ENCODE peak calls at places on chromosomes 7 and 10, in six cellular contexts. M, X, Q, P, U and O are unnamed samples.

GRCh38 chr7:14321947-14322346 is 332.5 kb upstream of the ETV1 start:
- DNase-seq in X (no peak), M (no peak), P (no peak), U (no peak), Q (no peak), O (no peak)

GRCh38 chr7:100583132-100584045 is 2.5 kb downstream of the LRCH4 start:
- DNase-seq in M (no peak), P (no peak), X (peak), Q (no peak), U (no peak), O (peak)

GRCh38 chr10:70744617-70745138 is 40.5 kb downstream of the TBATA start:
- DNase-seq in U (no peak), Q (no peak), X (no peak), M (no peak), P (no peak), O (no peak)

GRCh38 chr10:84539244-84539643 is 210.9 kb downstream of the CCSER2 start:
- DNase-seq in U (no peak), Q (no peak), M (no peak), X (peak), P (peak), O (no peak)

GRCh38 chr10:119531067-119531466 is 11.5 kb downstream of the RGS10 start:
- DNase-seq in M (no peak), Q (no peak), U (no peak), P (no peak), X (no peak), O (no peak)

GRCh38 chr10:11270135-11270857 is 252.6 kb downstream of the CELF2 start:
- DNase-seq in M (peak), Q (peak), X (peak), U (peak), P (peak), O (peak)

GRCh38 chr7:81005254-81005653 is 86.4 kb upstream of the SEMA3C start:
- DNase-seq in M (no peak), X (no peak), U (no peak), P (no peak), Q (no peak), O (no peak)

GRCh38 chr10:99908512-99908911 is 101.2 kb downstream of the DNMBP start:
- DNase-seq in X (no peak), P (no peak), U (no peak), M (no peak), Q (no peak), O (no peak)

GRCh38 chr7:128405345-128406146 is 4.2 kb downstream of the IMPDH1 start:
- DNase-seq in U (peak), M (no peak), X (peak), P (no peak), Q (peak), O (peak)

GRCh38 chr7:112986256-112987031 is 100.2 kb downstream of the GPR85 start:
- DNase-seq in X (no peak), M (no peak), Q (no peak), P (peak), U (no peak), O (no peak)

GRCh38 chr10:74445493-74445892 is 294.5 kb downstream of the ADK start:
- DNase-seq in M (no peak), U (no peak), Q (no peak), P (no peak), X (no peak), O (no peak)

GRCh38 chr7:20778063-20778721 is 8.5 kb downstream of the SP8 start:
- DNase-seq in U (peak), Q (no peak), M (peak), X (peak), P (no peak), O (no peak)

GRCh38 chr7:50509459-50509858 is 55.7 kb downstream of the DDC start:
- DNase-seq in U (no peak), X (no peak), P (no peak), Q (no peak), M (no peak), O (no peak)

DNA sequence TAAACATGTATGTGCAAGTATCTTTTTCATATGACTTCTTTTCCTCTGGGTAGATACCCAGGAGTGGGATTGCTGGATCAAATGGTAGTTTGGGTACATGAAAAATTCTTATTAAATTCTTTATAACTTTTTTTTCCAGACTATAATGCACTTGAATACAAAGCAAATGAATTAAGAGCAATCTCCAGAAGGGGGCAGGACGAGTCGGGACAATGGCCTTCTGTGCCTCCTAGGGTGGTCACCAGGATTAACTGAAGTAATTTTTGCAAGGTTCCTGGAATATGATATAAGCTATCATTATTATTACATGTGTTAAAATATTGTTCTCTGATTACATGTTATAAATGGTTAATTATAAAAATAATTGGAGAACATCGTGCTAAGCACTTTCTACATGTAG is 127.2 kb downstream of the PPP1R17 start:
- DNase-seq in U (peak), X (peak), M (peak), Q (no peak), P (no peak), O (no peak)
- TF ChIP-seq CTCF in U (no peak), X (no peak), M (peak), Q (no peak), P (peak), O (no peak)

DNA sequence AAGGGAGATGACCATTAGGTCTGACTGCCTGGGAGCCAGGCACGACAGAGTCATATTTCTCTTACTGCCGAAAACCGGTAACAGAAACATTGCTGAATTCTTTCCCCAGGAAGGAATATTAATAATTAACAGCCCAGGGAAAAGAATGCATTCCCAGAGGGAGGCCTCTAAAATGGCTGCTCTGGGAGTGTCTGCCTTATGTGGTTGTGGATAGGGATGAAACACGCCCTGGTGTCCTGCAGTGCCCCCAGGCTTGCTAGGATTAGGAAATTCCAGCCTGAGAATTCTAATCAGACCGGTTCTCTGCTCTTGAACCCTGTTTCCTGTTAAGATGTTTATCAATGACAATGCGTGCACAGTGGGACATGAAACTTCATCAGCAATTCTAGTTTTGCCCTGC is 226.7 kb downstream of the GPAM start:
- DNase-seq in X (no peak), P (no peak), M (no peak), U (no peak), Q (no peak), O (no peak)
- TF ChIP-seq CTCF in X (no peak), P (no peak), M (no peak), U (no peak), Q (no peak), O (no peak)

GRCh38 chr10:3955493-3955892 is 170.5 kb upstream of the KLF6 start:
- DNase-seq in Q (no peak), M (no peak), P (no peak), U (peak), X (no peak), O (no peak)
- TF ChIP-seq CTCF in Q (no peak), M (no peak), P (no peak), U (no peak), X (no peak), O (no peak)

GRCh38 chr10:6840766-6841165 is 260.7 kb upstream of the PRKCQ start:
- DNase-seq in U (no peak), Q (no peak), X (no peak), M (no peak), P (no peak), O (no peak)

GRCh38 chr10:6841746-6842145 is 261.7 kb upstream of the PRKCQ start:
- DNase-seq in U (no peak), M (no peak), P (no peak), Q (no peak), X (no peak), O (no peak)

GRCh38 chr10:6840093-6840763 is 260.2 kb upstream of the PRKCQ start:
- DNase-seq in X (no peak), U (no peak), Q (no peak), M (no peak), P (no peak), O (no peak)

GRCh38 chr10:6833458-6834011 is 253.5 kb upstream of the PRKCQ start:
- DNase-seq in X (no peak), P (no peak), Q (no peak), U (no peak), M (no peak), O (no peak)

DNA sequence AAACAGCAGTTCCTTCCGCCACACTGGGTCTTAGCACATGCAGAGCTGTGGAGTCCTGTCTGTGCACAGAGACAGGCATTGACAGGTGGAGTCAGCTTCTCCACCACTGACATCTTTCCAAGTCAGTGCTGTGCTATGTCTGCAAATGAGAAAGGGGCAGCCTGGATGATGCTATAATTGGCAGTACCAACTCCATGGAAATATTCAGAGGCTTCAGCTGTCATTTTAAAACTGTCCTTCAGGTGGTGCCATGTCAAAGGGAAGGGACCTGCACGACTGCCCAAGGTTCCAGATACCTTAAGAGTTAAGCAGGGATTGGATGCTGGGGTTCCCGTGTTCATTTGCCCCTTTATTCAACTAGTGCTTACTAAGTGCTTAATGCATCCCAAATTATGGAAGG is 258.0 kb upstream of the PRKCQ start:
- DNase-seq in Q (no peak), U (no peak), P (no peak), X (peak), M (no peak), O (no peak)
- TF ChIP-seq CTCF in Q (no peak), U (no peak), P (no peak), X (peak), M (no peak), O (no peak)

DNA sequence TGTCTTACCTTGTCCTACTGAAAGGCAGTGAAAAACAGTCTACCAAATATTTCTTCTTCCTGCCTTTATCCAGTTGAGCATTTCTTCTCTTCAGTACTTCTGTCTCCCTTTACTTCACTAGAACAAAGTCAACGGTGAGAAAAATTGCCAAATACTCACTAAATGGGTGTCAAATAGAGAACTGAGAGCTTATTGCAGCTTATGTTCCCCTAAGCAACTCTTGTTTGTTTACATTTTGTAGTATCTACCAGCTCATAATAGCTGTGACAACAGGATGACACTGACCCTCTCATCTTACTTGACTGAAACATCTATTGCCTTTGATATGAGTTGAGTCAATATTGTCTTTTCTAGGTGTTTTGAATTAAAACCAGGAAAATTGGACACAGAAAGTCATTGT is 327.9 kb upstream of the SORCS1 start:
- DNase-seq in X (no peak), M (no peak), P (no peak), Q (no peak), U (no peak), O (no peak)
- TF ChIP-seq CTCF in X (no peak), M (no peak), P (no peak), Q (no peak), U (no peak), O (no peak)

GRCh38 chr10:83165164-83165563 is 974.1 kb upstream of the GHITM start:
- DNase-seq in P (no peak), X (no peak), Q (no peak), U (no peak), M (no peak), O (no peak)

GRCh38 chr10:83166344-83166743 is 973.0 kb upstream of the GHITM start:
- DNase-seq in Q (no peak), X (no peak), M (no peak), U (peak), P (no peak), O (no peak)

GRCh38 chr10:83164134-83164533 is 975.2 kb upstream of the GHITM start:
- DNase-seq in M (no peak), Q (no peak), U (no peak), P (no peak), X (no peak), O (no peak)

DNA sequence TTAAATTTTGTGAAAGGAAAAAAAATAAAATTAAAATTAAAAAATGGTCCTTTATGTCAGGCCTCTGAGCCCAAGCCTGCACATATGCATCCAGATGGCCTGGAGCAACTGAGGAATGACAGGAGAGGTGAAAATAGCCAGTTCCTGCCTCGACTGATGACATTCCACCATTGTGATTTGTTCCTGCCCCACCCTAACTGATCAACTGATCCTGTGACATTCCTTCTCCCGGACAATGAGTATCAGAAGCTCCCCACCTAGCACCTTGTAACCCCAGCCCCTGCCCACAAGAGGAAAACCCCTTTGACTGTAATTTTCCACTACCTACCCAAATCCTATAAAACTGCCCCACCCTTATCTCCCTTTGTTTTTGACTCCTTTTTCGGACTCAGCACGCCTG is 972.2 kb upstream of the GHITM start:
- DNase-seq in X (no peak), M (no peak), P (no peak), U (no peak), Q (no peak), O (no peak)
- TF ChIP-seq CTCF in X (no peak), M (no peak), P (no peak), U (no peak), Q (no peak), O (no peak)

GRCh38 chr10:86103391-86104101 is 263.0 kb downstream of the GRID1 start:
- DNase-seq in Q (no peak), X (peak), U (no peak), M (no peak), P (no peak), O (no peak)

GRCh38 chr10:86102446-86102845 is 264.1 kb downstream of the GRID1 start:
- DNase-seq in P (no peak), U (no peak), Q (no peak), M (no peak), X (no peak), O (no peak)

GRCh38 chr10:86102031-86102430 is 264.6 kb downstream of the GRID1 start:
- DNase-seq in P (no peak), Q (no peak), X (no peak), U (no peak), M (no peak), O (no peak)

GRCh38 chr10:86099542-86100334 is 266.9 kb downstream of the GRID1 start:
- DNase-seq in M (no peak), P (no peak), Q (no peak), U (no peak), X (no peak), O (no peak)

GRCh38 chr10:86100581-86101061 is 266.0 kb downstream of the GRID1 start:
- DNase-seq in Q (no peak), P (no peak), M (peak), X (peak), U (no peak), O (no peak)
- TF ChIP-seq CTCF in Q (no peak), P (peak), M (peak), X (peak), U (peak), O (peak)